ENCODE peak calls at places on chromosome 14, in six cellular contexts. V is fibroblast of lung, E is psoas muscle, D is heart right ventricle, Q is uterus, A is tibial nerve. J is an unnamed sample. For H3K4me1, the result is how much of the 10 kb centered on the place peaks cover.

GRCh38 chr14:78637489-78637888 is 467.3 kb downstream of the NRXN3 start:
- DNase-seq in D (no peak), A (no peak), E (no peak), V (no peak), Q (no peak), J (no peak)

GRCh38 chr14:55450539-55450938 is 10.1 kb upstream of the TBPL2 start:
- DNase-seq in Q (no peak), D (no peak), V (no peak), A (no peak), E (no peak), J (no peak)

GRCh38 chr14:76771432-76771980 is 10.2 kb downstream of the VASH1 start:
- DNase-seq in D (no peak), V (no peak), E (no peak), Q (no peak), A (peak), J (peak)

GRCh38 chr14:53993920-53994607 is 37.4 kb upstream of the BMP4 start:
- DNase-seq in A (no peak), V (no peak), D (no peak), Q (no peak), E (no peak), J (no peak)

GRCh38 chr14:99268776-99269510 is 3.1 kb downstream of the BCL11B start:
- DNase-seq in E (no peak), D (no peak), A (no peak), Q (no peak), V (no peak), J (no peak)

GRCh38 chr14:68928770-68929550 is 50.1 kb downstream of the ACTN1 start:
- DNase-seq in A (no peak), E (no peak), Q (no peak), D (no peak), V (no peak), J (no peak)

GRCh38 chr14:64726585-64726890 is 22.3 kb downstream of the PLEKHG3 start:
- DNase-seq in Q (no peak), E (peak), D (no peak), A (no peak), V (peak), J (no peak)

GRCh38 chr14:45145214-45145613 is 9.5 kb downstream of the FANCM start:
- DNase-seq in D (no peak), V (no peak), E (no peak), A (no peak), Q (no peak), J (no peak)

GRCh38 chr14:30763891-30764290 is 110.5 kb upstream of the COCH start:
- DNase-seq in V (no peak), D (no peak), Q (no peak), A (no peak), E (no peak), J (no peak)

DNA sequence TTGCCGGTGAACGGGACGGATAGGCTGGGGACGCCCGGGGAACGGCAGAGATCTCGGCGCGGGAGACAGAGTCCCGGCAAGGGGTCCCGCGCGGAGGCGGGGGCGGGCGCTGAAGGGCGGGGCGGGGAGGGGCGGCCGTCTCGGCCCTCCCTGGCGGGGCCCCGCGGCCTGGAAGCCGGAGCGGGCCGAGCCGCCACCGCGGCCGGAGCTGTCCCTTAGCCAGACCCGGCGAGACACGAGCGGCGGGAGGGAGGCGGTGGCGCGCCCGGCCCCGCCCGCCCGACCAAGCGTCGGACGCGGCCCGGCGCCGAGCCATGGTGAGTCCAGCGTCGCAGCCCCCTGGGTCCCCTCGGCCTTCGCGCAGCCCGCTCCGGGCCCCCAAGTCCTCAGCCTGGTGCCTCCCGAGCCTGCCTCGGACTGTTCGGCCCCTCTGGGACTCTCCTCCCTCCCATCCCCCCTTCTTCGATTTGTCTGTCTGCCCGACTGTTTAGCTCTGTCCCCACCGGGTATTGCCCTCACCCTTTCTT is at the start of gene ARHGEF40:
- DNase-seq in E (peak), V (peak), Q (peak), D (peak), A (peak), J (no peak)
- H3K27ac ChIP-seq in E (peak), V (peak), Q (peak), D (peak), A (peak), J (peak)

GRCh38 chr14:100691395-100692025 is 35.2 kb upstream of the DLK1 start:
- DNase-seq in E (no peak), D (no peak), Q (no peak), V (no peak), A (no peak), J (no peak)
- H3K4me1 ChIP-seq in E (under half), D (under half), Q (under half), V (under half), A (under half), J (under half)

GRCh38 chr14:73810478-73811163 is 41.0 kb upstream of the PTGR2 start:
- DNase-seq in E (no peak), D (no peak), A (no peak), V (no peak), Q (no peak), J (no peak)
- H3K27ac ChIP-seq in E (no peak), D (no peak), A (no peak), V (no peak), Q (no peak), J (no peak)

GRCh38 chr14:103451401-103451800 is 66.2 kb downstream of the MARK3 start:
- DNase-seq in Q (no peak), A (no peak), V (no peak), D (no peak), E (no peak), J (no peak)
- H3K4me1 ChIP-seq in Q (under half), A (under half), V (under half), D (under half), E (under half), J (under half)

DNA sequence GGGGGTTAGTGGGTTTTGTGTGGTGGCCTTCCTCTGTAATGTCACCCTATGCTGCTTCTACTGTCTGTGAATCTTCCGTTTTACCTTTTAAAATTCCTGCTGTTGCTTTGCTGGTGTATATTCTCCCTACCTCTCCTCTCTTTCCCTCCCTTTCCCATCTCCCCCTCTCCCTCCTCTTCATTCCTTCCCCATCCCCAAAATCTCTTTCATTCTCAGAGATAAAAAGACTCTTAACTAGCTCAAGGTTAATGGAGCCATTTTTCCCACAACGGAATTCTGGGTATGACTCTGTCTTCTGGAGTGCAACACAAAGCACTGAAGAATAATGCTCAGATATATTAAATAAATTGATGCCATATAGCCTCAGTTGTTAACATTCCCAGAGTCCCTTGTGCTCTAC is 148.1 kb downstream of the EGLN3 start:
- DNase-seq in E (no peak), A (no peak), Q (no peak), D (no peak), V (no peak), J (no peak)
- H3K27ac ChIP-seq in E (no peak), A (no peak), Q (no peak), D (no peak), V (no peak), J (no peak)

GRCh38 chr14:95514131-95515079 is 2.0 kb downstream of the SYNE3 start:
- DNase-seq in D (no peak), Q (no peak), A (no peak), E (no peak), V (no peak), J (no peak)
- H3K4me1 ChIP-seq in D (under half), Q (under half), A (half or more), E (half or more), V (under half), J (under half)